ENCODE peak calls at places on chromosomes 7 and 10, in seven cellular contexts. C is naive thymus-derived CD4-positive, alpha-beta T cell; K is body of pancreas; R is adipocyte; O is lower lobe of right lung; J is psoas muscle; D is SK-N-SH. G is an unnamed sample. For H3K4me1, the result is how much of the 10 kb centered on the place peaks cover.

GRCh38 chr10:88687853-88688467 is 18.1 kb upstream of the LIPK start:
- DNase-seq in C (peak), K (no peak), R (peak), O (no peak), J (no peak), D (peak), G (no peak)

GRCh38 chr7:102834466-102834865 is 78.3 kb upstream of the LRRC17 start:
- DNase-seq in C (no peak), K (no peak), R (no peak), O (no peak), J (no peak), D (no peak), G (no peak)

GRCh38 chr10:48215148-48215982 is 59.1 kb downstream of the FRMPD2 start:
- DNase-seq in C (no peak), K (peak), R (peak), O (no peak), J (no peak), D (peak), G (peak)

GRCh38 chr7:106779877-106780276 is 85.2 kb upstream of the PIK3CG start:
- DNase-seq in C (no peak), K (peak), R (no peak), O (no peak), J (no peak), D (no peak), G (peak)

GRCh38 chr7:116554436-116554835 is 29.6 kb downstream of the CAV1 start:
- DNase-seq in C (no peak), K (no peak), R (peak), O (no peak), J (no peak), D (no peak), G (no peak)

GRCh38 chr10:84026821-84027257 is 112.5 kb upstream of the GHITM start:
- DNase-seq in C (no peak), K (peak), R (peak), O (no peak), J (no peak), D (peak), G (peak)

GRCh38 chr7:65251851-65252620 is 121.6 kb upstream of the ZNF92 start:
- DNase-seq in C (no peak), K (peak), R (peak), O (peak), J (peak), D (peak), G (peak)

GRCh38 chr7:43482679-43483252 is 100.1 kb upstream of the STK17A start:
- DNase-seq in C (no peak), K (no peak), R (no peak), O (no peak), J (no peak), D (no peak), G (no peak)

GRCh38 chr10:35300063-35300699 is 36.1 kb upstream of the CCNY start:
- DNase-seq in C (no peak), K (no peak), R (peak), O (peak), J (peak), D (no peak), G (peak)

GRCh38 chr7:94580601-94581000 is 71.0 kb downstream of the CASD1 start:
- DNase-seq in C (no peak), K (no peak), R (peak), O (no peak), J (no peak), D (no peak), G (no peak)

GRCh38 chr10:121681171-121681752 is 83.0 kb upstream of the FGFR2 start:
- DNase-seq in C (no peak), K (no peak), R (no peak), O (no peak), J (no peak), D (no peak), G (peak)

GRCh38 chr7:22452142-22452763 is 47.7 kb downstream of the STEAP1B start:
- DNase-seq in C (no peak), K (peak), R (peak), O (peak), J (peak), D (peak), G (peak)

GRCh38 chr7:47183896-47184629 is 397.8 kb downstream of the TNS3 start:
- DNase-seq in C (no peak), K (peak), R (no peak), O (no peak), J (no peak), D (no peak), G (no peak)

GRCh38 chr7:87875151-87876039 is 765 bp downstream of the SLC25A40 start:
- DNase-seq in C (peak), K (no peak), R (no peak), O (no peak), J (no peak), D (peak), G (no peak)

GRCh38 chr7:156764016-156764669 is 123.6 kb downstream of the RNF32 start:
- DNase-seq in C (no peak), K (peak), R (peak), O (peak), J (peak), D (peak), G (peak)

GRCh38 chr7:29898301-29898700 is 91.3 kb downstream of the SCRN1 start:
- DNase-seq in C (no peak), K (no peak), R (no peak), O (no peak), J (no peak), D (no peak), G (no peak)

GRCh38 chr10:72445851-72446250 is 91.1 kb upstream of the DNAJB12 start:
- DNase-seq in C (no peak), K (no peak), R (no peak), O (no peak), J (no peak), D (no peak), G (no peak)

GRCh38 chr10:71085689-71086438 is 126.5 kb upstream of the UNC5B start:
- DNase-seq in C (no peak), K (peak), R (no peak), O (no peak), J (peak), D (no peak), G (peak)
- H3K4me1 ChIP-seq in C (under half), K (under half), R (under half), O (under half), J (under half), D (under half), G (under half)

GRCh38 chr10:78408011-78408410 is 374.3 kb downstream of the RPS24 start:
- DNase-seq in C (no peak), K (no peak), R (no peak), O (no peak), J (no peak), D (no peak), G (no peak)

GRCh38 chr10:78406648-78407008 is 373.0 kb downstream of the RPS24 start:
- DNase-seq in C (no peak), K (no peak), R (no peak), O (no peak), J (no peak), D (no peak), G (no peak)

GRCh38 chr10:78408671-78409472 is 375.2 kb downstream of the RPS24 start:
- DNase-seq in C (no peak), K (peak), R (peak), O (peak), J (peak), D (peak), G (no peak)

GRCh38 chr10:78405781-78406180 is 372.1 kb downstream of the RPS24 start:
- DNase-seq in C (no peak), K (no peak), R (no peak), O (no peak), J (no peak), D (no peak), G (no peak)

DNA sequence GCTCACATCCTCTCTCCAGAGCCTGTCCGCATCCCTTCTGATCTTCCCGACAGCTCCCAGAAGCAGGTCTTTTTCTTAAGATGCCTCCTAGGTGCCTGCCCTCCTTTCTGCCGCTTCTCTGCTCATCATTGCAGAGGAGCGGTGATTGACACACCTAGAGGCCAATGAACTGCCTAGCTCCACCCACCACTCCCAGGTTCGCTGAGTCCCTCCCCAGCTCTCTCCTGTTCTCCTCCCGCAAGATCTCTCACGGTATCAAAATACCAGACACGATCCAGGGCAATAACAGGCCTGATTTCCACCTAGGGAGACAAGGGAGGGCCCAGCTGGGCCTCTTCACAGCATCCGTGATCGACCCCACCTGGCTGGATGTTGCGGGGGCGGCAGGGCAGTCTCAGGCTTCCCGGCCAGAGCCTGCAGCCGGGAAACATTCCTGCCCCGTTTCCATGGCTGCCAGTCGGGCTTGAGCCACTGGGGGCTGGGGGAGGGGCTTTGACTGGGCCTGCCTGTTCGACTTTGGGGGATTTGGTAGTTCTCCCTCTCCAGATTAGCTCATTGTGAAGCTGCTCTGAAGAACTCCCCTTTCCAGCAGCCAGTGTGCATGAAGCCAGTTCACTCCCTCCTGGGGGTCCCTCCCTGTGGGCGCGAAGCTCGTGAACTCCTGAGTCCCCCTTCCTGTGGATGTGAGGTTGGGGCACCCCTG is 373.5 kb downstream of the RPS24 start:
- DNase-seq in C (peak), K (peak), R (peak), O (peak), J (peak), D (peak), G (peak)
- H3K4me3 ChIP-seq in C (peak), K (no peak), R (no peak), O (peak), J (no peak), D (peak), G (peak)

GRCh38 chr10:100297242-100297641 is 10.8 kb upstream of the BLOC1S2 start:
- DNase-seq in C (no peak), K (no peak), R (no peak), O (no peak), J (no peak), D (no peak), G (no peak)

GRCh38 chr10:100287756-100288155 is 1.3 kb upstream of the BLOC1S2 start:
- DNase-seq in C (no peak), K (no peak), R (no peak), O (no peak), J (no peak), D (no peak), G (no peak)

GRCh38 chr10:100293067-100293466 is 6.6 kb upstream of the BLOC1S2 start:
- DNase-seq in C (no peak), K (no peak), R (no peak), O (no peak), J (no peak), D (no peak), G (no peak)

GRCh38 chr10:100286051-100287033 is at the start of gene BLOC1S2:
- DNase-seq in C (peak), K (peak), R (peak), O (peak), J (peak), D (peak), G (peak)

GRCh38 chr10:100291356-100291755 is 4.9 kb upstream of the BLOC1S2 start:
- DNase-seq in C (no peak), K (no peak), R (no peak), O (no peak), J (no peak), D (no peak), G (no peak)
- H3K4me1 ChIP-seq in C (under half), K (under half), R (under half), O (under half), J (under half), D (under half), G (under half)

GRCh38 chr10:117553171-117553814 is 10.7 kb downstream of the EMX2 start:
- DNase-seq in C (no peak), K (no peak), R (no peak), O (no peak), J (peak), D (no peak), G (no peak)
- H3K4me3 ChIP-seq in C (no peak), K (no peak), R (peak), O (no peak), J (peak), D (no peak), G (no peak)